ENCODE peak calls at places on chromosomes 3 and 15, in four cellular contexts. K is tibial nerve, F is kidney, N is RWPE1. D is an unnamed sample.

GRCh38 chr15:50881121-50882048 is 27.1 kb upstream of the AP4E1 start:
- DNase-seq in K (no peak), F (no peak), N (no peak), D (no peak)

GRCh38 chr3:110733045-110733444 is 338.6 kb upstream of the NECTIN3 start:
- DNase-seq in K (no peak), F (no peak), N (no peak), D (no peak)

GRCh38 chr3:53544357-53544756 is 49.9 kb downstream of the CACNA1D start:
- DNase-seq in K (no peak), F (no peak), N (peak), D (no peak)

GRCh38 chr3:55481067-55481917 is 5.8 kb downstream of the WNT5A start:
- DNase-seq in K (no peak), F (peak), N (no peak), D (no peak)

GRCh38 chr15:72968531-72968922 is 83.7 kb upstream of the NEO1 start:
- DNase-seq in K (no peak), F (no peak), N (no peak), D (no peak)

GRCh38 chr3:119580148-119580760 is 962 bp downstream of the ADPRH start:
- DNase-seq in K (no peak), F (no peak), N (no peak), D (no peak)

GRCh38 chr3:52346623-52347530 is 30.8 kb downstream of the DNAH1 start:
- DNase-seq in K (no peak), F (peak), N (no peak), D (peak)

GRCh38 chr3:38133557-38134405 is 3.1 kb downstream of the ACAA1 start:
- DNase-seq in K (no peak), F (no peak), N (no peak), D (no peak)

GRCh38 chr3:82157952-82158351 is 396.5 kb upstream of the GBE1 start:
- DNase-seq in K (no peak), F (no peak), N (peak), D (no peak)

GRCh38 chr3:194205675-194206133 is 69.8 kb downstream of the HES1 start:
- DNase-seq in K (no peak), F (no peak), N (no peak), D (no peak)

GRCh38 chr3:177852408-177852807 is 655.1 kb upstream of the TBL1XR1 start:
- DNase-seq in K (no peak), F (no peak), N (no peak), D (no peak)

GRCh38 chr3:4761759-4762158 is 217.5 kb upstream of the BHLHE40 start:
- DNase-seq in K (no peak), F (no peak), N (no peak), D (no peak)

GRCh38 chr3:133878518-133878917 is 17.2 kb downstream of the RAB6B start:
- DNase-seq in K (no peak), F (no peak), N (no peak), D (no peak)

GRCh38 chr3:179660872-179661271 is 8.0 kb downstream of the USP13 start:
- DNase-seq in K (no peak), F (no peak), N (no peak), D (no peak)

GRCh38 chr3:171458857-171459129 is 1.4 kb downstream of the TNIK start:
- DNase-seq in K (no peak), F (no peak), N (no peak), D (no peak)

GRCh38 chr3:87082806-87083440 is 92.0 kb upstream of the VGLL3 start:
- DNase-seq in K (no peak), F (no peak), N (peak), D (no peak)

GRCh38 chr15:83692820-83693581 is 39.1 kb downstream of the ADAMTSL3 start:
- DNase-seq in K (no peak), F (no peak), N (no peak), D (no peak)

GRCh38 chr15:41698779-41699178 is 38.6 kb downstream of the MGA start:
- DNase-seq in K (no peak), F (no peak), N (no peak), D (no peak)

GRCh38 chr3:100403956-100404548 is 2.7 kb downstream of the LNP1 start:
- DNase-seq in K (no peak), F (no peak), N (no peak), D (no peak)

GRCh38 chr3:8324727-8325126 is 176.9 kb upstream of the LMCD1 start:
- DNase-seq in K (no peak), F (no peak), N (no peak), D (no peak)

GRCh38 chr3:46559030-46559704 is 6.9 kb downstream of the LRRC2 start:
- DNase-seq in K (no peak), F (no peak), N (no peak), D (no peak)

GRCh38 chr15:51493892-51494291 is 128.7 kb downstream of the DMXL2 start:
- DNase-seq in K (no peak), F (no peak), N (no peak), D (no peak)

GRCh38 chr3:140854961-140855360 is 86.7 kb upstream of the SLC25A36 start:
- DNase-seq in K (no peak), F (no peak), N (no peak), D (no peak)

GRCh38 chr3:186442162-186442561 is 80.1 kb upstream of the DGKG start:
- DNase-seq in K (no peak), F (no peak), N (no peak), D (no peak)

GRCh38 chr3:20028846-20029430 is 11.3 kb upstream of the KAT2B start:
- DNase-seq in K (no peak), F (no peak), N (no peak), D (no peak)

GRCh38 chr3:168248383-168249047 is 152.8 kb upstream of the GOLIM4 start:
- DNase-seq in K (no peak), F (peak), N (no peak), D (no peak)

GRCh38 chr3:42979044-42979962 is at the start of gene GASK1A:
- DNase-seq in K (peak), F (peak), N (peak), D (peak)

GRCh38 chr3:50068134-50068533 is 20.6 kb upstream of the RBM5 start:
- DNase-seq in K (no peak), F (no peak), N (no peak), D (no peak)

D was measured in gastrocnemius medialis.